ENCODE peak calls at places on chromosome X, in six cellular contexts. One of them, this sample, is unnamed.
A peak's percentile ranks its signal among the peaks of the same experiment; 100 is the strongest.

GRCh38 chrX:53223955-53224859 is 800 bp downstream of the KDM5C start:
- DNase-seq in ascending aorta: no peak
- DNase-seq in choroid plexus epithelial cell: peak; percentile 38
- DNase-seq in RWPE2: no peak
- DNase-seq in colonic mucosa: peak; percentile 25
- DNase-seq in heart right ventricle: no peak
- DNase-seq in this sample: peak; percentile 4

GRCh38 chrX:44550563-44550962 is 7.9 kb upstream of the FUNDC1 start:
- DNase-seq in ascending aorta: no peak
- DNase-seq in choroid plexus epithelial cell: no peak
- DNase-seq in RWPE2: no peak
- DNase-seq in colonic mucosa: no peak
- DNase-seq in heart right ventricle: no peak
- DNase-seq in this sample: no peak

GRCh38 chrX:35339796-35340195 is 397.2 kb downstream of the FAM47B start:
- DNase-seq in ascending aorta: no peak
- DNase-seq in choroid plexus epithelial cell: no peak
- DNase-seq in RWPE2: no peak
- DNase-seq in colonic mucosa: no peak
- DNase-seq in heart right ventricle: no peak
- DNase-seq in this sample: no peak

GRCh38 chrX:125103693-125104092 is 216.0 kb upstream of the TEX13C start:
- DNase-seq in ascending aorta: no peak
- DNase-seq in choroid plexus epithelial cell: no peak
- DNase-seq in RWPE2: no peak
- DNase-seq in colonic mucosa: no peak
- DNase-seq in heart right ventricle: no peak
- DNase-seq in this sample: no peak

GRCh38 chrX:115023811-115024210 is 6.4 kb upstream of the IL13RA2 start:
- DNase-seq in ascending aorta: no peak
- DNase-seq in choroid plexus epithelial cell: no peak
- DNase-seq in RWPE2: no peak
- DNase-seq in colonic mucosa: no peak
- DNase-seq in heart right ventricle: no peak
- DNase-seq in this sample: no peak

GRCh38 chrX:140712413-140713173 is 3.0 kb downstream of the LINC00632 start:
- DNase-seq in ascending aorta: no peak
- DNase-seq in choroid plexus epithelial cell: peak; percentile 42
- DNase-seq in RWPE2: no peak
- DNase-seq in colonic mucosa: peak; percentile 17
- DNase-seq in heart right ventricle: peak; percentile 66
- DNase-seq in this sample: no peak

GRCh38 chrX:1807301-1807731 is 192.5 kb downstream of the ASMT start:
- DNase-seq in ascending aorta: no peak
- DNase-seq in choroid plexus epithelial cell: peak; percentile 34
- DNase-seq in RWPE2: no peak
- DNase-seq in colonic mucosa: no peak
- DNase-seq in heart right ventricle: no peak
- DNase-seq in this sample: no peak

GRCh38 chrX:14357314-14357713 is 172.0 kb upstream of the GLRA2 start:
- DNase-seq in ascending aorta: no peak
- DNase-seq in choroid plexus epithelial cell: no peak
- DNase-seq in RWPE2: no peak
- DNase-seq in colonic mucosa: no peak
- DNase-seq in heart right ventricle: no peak
- DNase-seq in this sample: no peak

GRCh38 chrX:39439910-39440733 is 638.9 kb downstream of the MID1IP1 start:
- DNase-seq in ascending aorta: no peak
- DNase-seq in choroid plexus epithelial cell: no peak
- DNase-seq in RWPE2: no peak
- DNase-seq in colonic mucosa: no peak
- DNase-seq in heart right ventricle: no peak
- DNase-seq in this sample: no peak

GRCh38 chrX:4935846-4936245 is 1222.4 kb upstream of the PRKX start:
- DNase-seq in ascending aorta: no peak
- DNase-seq in choroid plexus epithelial cell: no peak
- DNase-seq in RWPE2: no peak
- DNase-seq in colonic mucosa: no peak
- DNase-seq in heart right ventricle: no peak
- DNase-seq in this sample: no peak

GRCh38 chrX:69229436-69229835 is 64.2 kb upstream of the PJA1 start:
- DNase-seq in ascending aorta: no peak
- DNase-seq in choroid plexus epithelial cell: peak; percentile 43
- DNase-seq in RWPE2: no peak
- DNase-seq in colonic mucosa: no peak
- DNase-seq in heart right ventricle: no peak
- DNase-seq in this sample: peak; percentile 2

GRCh38 chrX:67543818-67544217 is at the start of gene AR:
- DNase-seq in ascending aorta: peak; percentile 17
- DNase-seq in choroid plexus epithelial cell: peak; percentile 37
- DNase-seq in RWPE2: no peak
- DNase-seq in colonic mucosa: peak; percentile 29
- DNase-seq in heart right ventricle: peak; percentile 70
- DNase-seq in this sample: no peak

GRCh38 chrX:129654652-129655546 is at the start of gene APLN:
- DNase-seq in ascending aorta: no peak
- DNase-seq in choroid plexus epithelial cell: peak; percentile 70
- DNase-seq in RWPE2: no peak
- DNase-seq in colonic mucosa: peak; percentile 40
- DNase-seq in heart right ventricle: peak; percentile 69
- DNase-seq in this sample: no peak

GRCh38 chrX:148269513-148269912 is 230.9 kb upstream of the AFF2 start:
- DNase-seq in ascending aorta: no peak
- DNase-seq in choroid plexus epithelial cell: no peak
- DNase-seq in RWPE2: no peak
- DNase-seq in colonic mucosa: no peak
- DNase-seq in heart right ventricle: no peak
- DNase-seq in this sample: no peak

GRCh38 chrX:132373610-132374009 is 115.2 kb downstream of the MBNL3 start:
- DNase-seq in ascending aorta: no peak
- DNase-seq in choroid plexus epithelial cell: no peak
- DNase-seq in RWPE2: no peak
- DNase-seq in colonic mucosa: no peak
- DNase-seq in heart right ventricle: no peak
- DNase-seq in this sample: no peak

DNA sequence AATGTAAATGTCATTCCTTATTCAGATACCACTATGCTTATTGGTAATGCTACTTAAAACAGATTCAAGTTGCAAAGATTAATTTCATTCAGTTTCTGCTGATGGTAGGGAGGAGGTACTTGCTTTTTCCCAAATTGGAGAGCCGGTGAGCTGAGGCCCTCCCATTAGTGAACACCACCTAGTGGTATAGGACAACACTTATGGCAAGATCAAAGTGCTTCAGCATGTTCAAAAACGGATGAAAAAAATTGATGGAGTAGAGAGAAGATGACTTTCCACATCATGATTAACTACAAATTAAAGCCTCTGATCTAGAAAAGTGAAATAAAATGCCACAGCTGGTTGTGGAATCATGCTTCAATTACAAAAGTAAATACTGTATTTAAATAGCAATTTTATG is 112.9 kb downstream of the MBNL3 start:
- DNase-seq in ascending aorta: no peak
- DNase-seq in choroid plexus epithelial cell: peak; percentile 12
- DNase-seq in RWPE2: no peak
- DNase-seq in colonic mucosa: no peak
- DNase-seq in heart right ventricle: no peak
- DNase-seq in this sample: no peak
- TF ChIP-seq CTCF in ascending aorta: no peak
- TF ChIP-seq CTCF in choroid plexus epithelial cell: peak; percentile 48
- TF ChIP-seq CTCF in RWPE2: peak; percentile 25
- TF ChIP-seq CTCF in colonic mucosa: no peak
- TF ChIP-seq CTCF in heart right ventricle: no peak
- TF ChIP-seq CTCF in this sample: peak; percentile 46

GRCh38 chrX:19991350-19991718 is 473 bp upstream of the BCLAF3 start:
- DNase-seq in ascending aorta: no peak
- DNase-seq in choroid plexus epithelial cell: no peak
- DNase-seq in RWPE2: no peak
- DNase-seq in colonic mucosa: no peak
- DNase-seq in heart right ventricle: no peak
- DNase-seq in this sample: no peak
- H3K4me3 ChIP-seq in ascending aorta: peak overlapping the region; percentile 69
- H3K4me3 ChIP-seq in choroid plexus epithelial cell: peak overlapping the region; percentile 48
- H3K4me3 ChIP-seq in RWPE2: peak overlapping the region; percentile 89
- H3K4me3 ChIP-seq in colonic mucosa: peak overlapping the region; percentile 1
- H3K4me3 ChIP-seq in heart right ventricle: peak overlapping the region; percentile 83
- H3K4me3 ChIP-seq in this sample: peak overlapping the region; percentile 45

DNA sequence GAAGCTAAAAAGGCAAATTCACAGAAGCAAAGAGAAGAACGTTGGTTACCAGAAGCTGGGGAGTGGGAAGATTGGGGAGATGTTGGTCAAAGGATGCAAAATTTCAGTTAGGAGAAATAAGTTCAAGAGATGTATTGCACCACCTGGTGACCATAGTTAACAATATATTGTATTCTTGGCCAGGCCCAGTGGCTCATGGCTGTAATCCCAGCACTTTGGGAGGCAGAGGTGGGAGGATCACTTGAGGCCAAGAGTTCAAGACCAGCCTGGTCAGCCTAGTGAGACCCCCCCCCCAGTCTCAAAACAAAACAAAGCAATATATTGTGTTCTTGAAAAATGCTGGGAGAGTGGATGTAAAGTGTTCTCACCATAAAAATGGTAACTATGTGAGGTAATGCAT is 67.9 kb downstream of the TAB3 start:
- DNase-seq in ascending aorta: no peak
- DNase-seq in choroid plexus epithelial cell: peak; percentile 8
- DNase-seq in RWPE2: no peak
- DNase-seq in colonic mucosa: no peak
- DNase-seq in heart right ventricle: no peak
- DNase-seq in this sample: no peak
- TF ChIP-seq CTCF in ascending aorta: no peak
- TF ChIP-seq CTCF in choroid plexus epithelial cell: peak; percentile 6
- TF ChIP-seq CTCF in RWPE2: no peak
- TF ChIP-seq CTCF in colonic mucosa: no peak
- TF ChIP-seq CTCF in heart right ventricle: no peak
- TF ChIP-seq CTCF in this sample: no peak

GRCh38 chrX:103063918-103064434 is at the start of gene BEX1:
- DNase-seq in ascending aorta: no peak
- DNase-seq in choroid plexus epithelial cell: peak; percentile 67
- DNase-seq in RWPE2: peak; percentile 61
- DNase-seq in colonic mucosa: no peak
- DNase-seq in heart right ventricle: no peak
- DNase-seq in this sample: no peak
- H3K4me3 ChIP-seq in ascending aorta: peak within 1 kb of the TSS; percentile 51
- H3K4me3 ChIP-seq in choroid plexus epithelial cell: peak within 1 kb of the TSS; percentile 54
- H3K4me3 ChIP-seq in RWPE2: peak within 1 kb of the TSS; percentile 29
- H3K4me3 ChIP-seq in colonic mucosa: no peak within 1 kb of the TSS
- H3K4me3 ChIP-seq in heart right ventricle: peak within 1 kb of the TSS; percentile 47
- H3K4me3 ChIP-seq in this sample: peak within 1 kb of the TSS; percentile 33

GRCh38 chrX:134999469-134999868 is 8.7 kb downstream of the SMIM10 start:
- DNase-seq in ascending aorta: no peak
- DNase-seq in choroid plexus epithelial cell: peak; percentile 71
- DNase-seq in RWPE2: no peak
- DNase-seq in colonic mucosa: no peak
- DNase-seq in heart right ventricle: no peak
- DNase-seq in this sample: no peak
- TF ChIP-seq CTCF in ascending aorta: no peak
- TF ChIP-seq CTCF in choroid plexus epithelial cell: peak; percentile 50
- TF ChIP-seq CTCF in RWPE2: peak; percentile 50
- TF ChIP-seq CTCF in colonic mucosa: peak; percentile 30
- TF ChIP-seq CTCF in heart right ventricle: peak; percentile 10
- TF ChIP-seq CTCF in this sample: peak; percentile 45

GRCh38 chrX:79415056-79415455 is 47.9 kb upstream of the ITM2A start:
- DNase-seq in ascending aorta: no peak
- DNase-seq in choroid plexus epithelial cell: no peak
- DNase-seq in RWPE2: no peak
- DNase-seq in colonic mucosa: no peak
- DNase-seq in heart right ventricle: no peak
- DNase-seq in this sample: peak; percentile 10
- H3K4me3 ChIP-seq in ascending aorta: no peak overlapping the region
- H3K4me3 ChIP-seq in choroid plexus epithelial cell: no peak overlapping the region
- H3K4me3 ChIP-seq in RWPE2: no peak overlapping the region
- H3K4me3 ChIP-seq in colonic mucosa: no peak overlapping the region
- H3K4me3 ChIP-seq in heart right ventricle: no peak overlapping the region
- H3K4me3 ChIP-seq in this sample: no peak overlapping the region

DNA sequence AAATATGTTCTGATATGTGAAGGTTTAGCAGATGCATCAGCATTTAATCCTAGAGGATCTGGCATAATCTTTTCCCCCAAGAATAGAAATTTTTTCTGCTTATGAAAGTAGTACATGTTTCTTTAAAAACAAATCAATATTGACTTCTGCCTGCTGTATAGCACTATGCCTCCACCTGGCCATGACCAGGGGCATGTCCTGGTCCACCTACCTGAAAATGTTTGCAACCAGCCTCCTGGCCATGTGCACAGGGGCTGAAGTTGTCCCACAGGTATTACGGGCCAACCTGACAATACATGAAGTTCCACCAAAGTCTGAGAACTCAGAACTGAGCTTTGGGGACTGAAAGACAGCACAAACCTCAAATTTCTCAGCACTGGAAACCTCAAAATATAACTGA is 10.0 kb downstream of the HPRT1 start:
- DNase-seq in ascending aorta: no peak
- DNase-seq in choroid plexus epithelial cell: no peak
- DNase-seq in RWPE2: no peak
- DNase-seq in colonic mucosa: no peak
- DNase-seq in heart right ventricle: no peak
- DNase-seq in this sample: no peak
- TF ChIP-seq CTCF in ascending aorta: no peak
- TF ChIP-seq CTCF in choroid plexus epithelial cell: no peak
- TF ChIP-seq CTCF in RWPE2: no peak
- TF ChIP-seq CTCF in colonic mucosa: no peak
- TF ChIP-seq CTCF in heart right ventricle: no peak
- TF ChIP-seq CTCF in this sample: no peak

This sample was measured in epithelial cell of proximal tubule.